ENCODE peak calls at places on chromosomes 7 and 10, in eight cellular contexts. One of them, this sample, is unnamed. For H3K4me1 and H3K9me3, the result is how much of the 10 kb centered on the place peaks cover.

GRCh38 chr10:77865585-77866324 is 60.8 kb downstream of the DLG5 start:
- DNase-seq in A549: no peak
- DNase-seq in CD8-positive, alpha-beta T cell: no peak
- DNase-seq in thoracic aorta: no peak
- DNase-seq in PC-9: no peak
- DNase-seq in IMR-90: no peak
- DNase-seq in SK-N-SH: no peak
- DNase-seq in fibroblast of lung: no peak
- DNase-seq in this sample: peak

GRCh38 chr7:151115121-151115835 is 29.0 kb downstream of the AGAP3 start:
- DNase-seq in A549: no peak
- DNase-seq in CD8-positive, alpha-beta T cell: no peak
- DNase-seq in thoracic aorta: no peak
- DNase-seq in PC-9: no peak
- DNase-seq in IMR-90: peak
- DNase-seq in SK-N-SH: peak
- DNase-seq in fibroblast of lung: peak
- DNase-seq in this sample: no peak

GRCh38 chr7:139876622-139877283 is 47.7 kb downstream of the TBXAS1 start:
- DNase-seq in A549: no peak
- DNase-seq in CD8-positive, alpha-beta T cell: no peak
- DNase-seq in thoracic aorta: no peak
- DNase-seq in PC-9: no peak
- DNase-seq in IMR-90: peak
- DNase-seq in SK-N-SH: no peak
- DNase-seq in fibroblast of lung: peak
- DNase-seq in this sample: no peak

GRCh38 chr10:59847888-59848287 is 58.5 kb downstream of the CCDC6 start:
- DNase-seq in A549: no peak
- DNase-seq in CD8-positive, alpha-beta T cell: no peak
- DNase-seq in thoracic aorta: no peak
- DNase-seq in PC-9: no peak
- DNase-seq in IMR-90: no peak
- DNase-seq in SK-N-SH: no peak
- DNase-seq in fibroblast of lung: no peak
- DNase-seq in this sample: no peak

GRCh38 chr10:130022501-130023299 is 58.6 kb upstream of the EBF3 start:
- DNase-seq in A549: no peak
- DNase-seq in CD8-positive, alpha-beta T cell: no peak
- DNase-seq in thoracic aorta: no peak
- DNase-seq in PC-9: no peak
- DNase-seq in IMR-90: peak
- DNase-seq in SK-N-SH: no peak
- DNase-seq in fibroblast of lung: peak
- DNase-seq in this sample: no peak

GRCh38 chr10:36676321-36677169 is 448.9 kb upstream of the ANKRD30A start:
- DNase-seq in A549: no peak
- DNase-seq in CD8-positive, alpha-beta T cell: no peak
- DNase-seq in thoracic aorta: no peak
- DNase-seq in PC-9: no peak
- DNase-seq in IMR-90: peak
- DNase-seq in SK-N-SH: peak
- DNase-seq in fibroblast of lung: peak
- DNase-seq in this sample: no peak

GRCh38 chr10:86079088-86079487 is 287.5 kb downstream of the GRID1 start:
- DNase-seq in A549: no peak
- DNase-seq in CD8-positive, alpha-beta T cell: no peak
- DNase-seq in thoracic aorta: no peak
- DNase-seq in PC-9: no peak
- DNase-seq in IMR-90: no peak
- DNase-seq in SK-N-SH: no peak
- DNase-seq in fibroblast of lung: no peak
- DNase-seq in this sample: no peak

GRCh38 chr7:152887191-152887590 is 127.6 kb downstream of the ACTR3B start:
- DNase-seq in A549: no peak
- DNase-seq in CD8-positive, alpha-beta T cell: no peak
- DNase-seq in thoracic aorta: no peak
- DNase-seq in PC-9: no peak
- DNase-seq in IMR-90: no peak
- DNase-seq in SK-N-SH: no peak
- DNase-seq in fibroblast of lung: no peak
- DNase-seq in this sample: no peak

GRCh38 chr7:140479739-140480084 is 407 bp upstream of the MKRN1 start:
- DNase-seq in A549: no peak
- DNase-seq in CD8-positive, alpha-beta T cell: no peak
- DNase-seq in thoracic aorta: no peak
- DNase-seq in PC-9: no peak
- DNase-seq in IMR-90: no peak
- DNase-seq in SK-N-SH: no peak
- DNase-seq in fibroblast of lung: no peak
- DNase-seq in this sample: no peak

GRCh38 chr10:99782447-99783286 is at the start of gene ABCC2:
- DNase-seq in A549: peak
- DNase-seq in CD8-positive, alpha-beta T cell: no peak
- DNase-seq in thoracic aorta: no peak
- DNase-seq in PC-9: peak
- DNase-seq in IMR-90: no peak
- DNase-seq in SK-N-SH: no peak
- DNase-seq in fibroblast of lung: no peak
- DNase-seq in this sample: no peak

GRCh38 chr7:17709599-17709998 is 230.7 kb downstream of the SNX13 start:
- DNase-seq in A549: no peak
- DNase-seq in CD8-positive, alpha-beta T cell: no peak
- DNase-seq in thoracic aorta: no peak
- DNase-seq in PC-9: no peak
- DNase-seq in IMR-90: no peak
- DNase-seq in SK-N-SH: no peak
- DNase-seq in fibroblast of lung: no peak
- DNase-seq in this sample: no peak

GRCh38 chr7:43954524-43955228 is 28.4 kb downstream of the UBE2D4 start:
- DNase-seq in A549: peak
- DNase-seq in CD8-positive, alpha-beta T cell: no peak
- DNase-seq in thoracic aorta: no peak
- DNase-seq in PC-9: peak
- DNase-seq in IMR-90: peak
- DNase-seq in SK-N-SH: peak
- DNase-seq in fibroblast of lung: peak
- DNase-seq in this sample: peak

GRCh38 chr7:34454381-34454780 is 203.6 kb upstream of the NPSR1 start:
- DNase-seq in A549: no peak
- DNase-seq in CD8-positive, alpha-beta T cell: no peak
- DNase-seq in thoracic aorta: no peak
- DNase-seq in PC-9: no peak
- DNase-seq in IMR-90: no peak
- DNase-seq in SK-N-SH: no peak
- DNase-seq in fibroblast of lung: no peak
- DNase-seq in this sample: no peak

GRCh38 chr7:135980665-135981180 is 3.6 kb upstream of the MTPN start:
- DNase-seq in A549: no peak
- DNase-seq in CD8-positive, alpha-beta T cell: peak
- DNase-seq in thoracic aorta: no peak
- DNase-seq in PC-9: peak
- DNase-seq in IMR-90: peak
- DNase-seq in SK-N-SH: no peak
- DNase-seq in fibroblast of lung: no peak
- DNase-seq in this sample: no peak

GRCh38 chr7:98641646-98642489 is 24.8 kb downstream of the NPTX2 start:
- DNase-seq in A549: no peak
- DNase-seq in CD8-positive, alpha-beta T cell: no peak
- DNase-seq in thoracic aorta: no peak
- DNase-seq in PC-9: no peak
- DNase-seq in IMR-90: no peak
- DNase-seq in SK-N-SH: no peak
- DNase-seq in fibroblast of lung: no peak
- DNase-seq in this sample: no peak

GRCh38 chr7:157780312-157780711 is 443.5 kb downstream of the DNAJB6 start:
- DNase-seq in A549: no peak
- DNase-seq in CD8-positive, alpha-beta T cell: no peak
- DNase-seq in thoracic aorta: no peak
- DNase-seq in PC-9: no peak
- DNase-seq in IMR-90: no peak
- DNase-seq in SK-N-SH: no peak
- DNase-seq in fibroblast of lung: no peak
- DNase-seq in this sample: no peak

GRCh38 chr7:152145853-152146466 is 120.5 kb downstream of the GALNT11 start:
- DNase-seq in A549: peak
- DNase-seq in CD8-positive, alpha-beta T cell: no peak
- DNase-seq in thoracic aorta: no peak
- DNase-seq in PC-9: peak
- DNase-seq in IMR-90: peak
- DNase-seq in SK-N-SH: peak
- DNase-seq in fibroblast of lung: peak
- DNase-seq in this sample: peak

GRCh38 chr10:98309366-98310355 is 41.7 kb upstream of the LOXL4 start:
- DNase-seq in A549: peak
- DNase-seq in CD8-positive, alpha-beta T cell: no peak
- DNase-seq in thoracic aorta: peak
- DNase-seq in PC-9: peak
- DNase-seq in IMR-90: peak
- DNase-seq in SK-N-SH: peak
- DNase-seq in fibroblast of lung: peak
- DNase-seq in this sample: peak

DNA sequence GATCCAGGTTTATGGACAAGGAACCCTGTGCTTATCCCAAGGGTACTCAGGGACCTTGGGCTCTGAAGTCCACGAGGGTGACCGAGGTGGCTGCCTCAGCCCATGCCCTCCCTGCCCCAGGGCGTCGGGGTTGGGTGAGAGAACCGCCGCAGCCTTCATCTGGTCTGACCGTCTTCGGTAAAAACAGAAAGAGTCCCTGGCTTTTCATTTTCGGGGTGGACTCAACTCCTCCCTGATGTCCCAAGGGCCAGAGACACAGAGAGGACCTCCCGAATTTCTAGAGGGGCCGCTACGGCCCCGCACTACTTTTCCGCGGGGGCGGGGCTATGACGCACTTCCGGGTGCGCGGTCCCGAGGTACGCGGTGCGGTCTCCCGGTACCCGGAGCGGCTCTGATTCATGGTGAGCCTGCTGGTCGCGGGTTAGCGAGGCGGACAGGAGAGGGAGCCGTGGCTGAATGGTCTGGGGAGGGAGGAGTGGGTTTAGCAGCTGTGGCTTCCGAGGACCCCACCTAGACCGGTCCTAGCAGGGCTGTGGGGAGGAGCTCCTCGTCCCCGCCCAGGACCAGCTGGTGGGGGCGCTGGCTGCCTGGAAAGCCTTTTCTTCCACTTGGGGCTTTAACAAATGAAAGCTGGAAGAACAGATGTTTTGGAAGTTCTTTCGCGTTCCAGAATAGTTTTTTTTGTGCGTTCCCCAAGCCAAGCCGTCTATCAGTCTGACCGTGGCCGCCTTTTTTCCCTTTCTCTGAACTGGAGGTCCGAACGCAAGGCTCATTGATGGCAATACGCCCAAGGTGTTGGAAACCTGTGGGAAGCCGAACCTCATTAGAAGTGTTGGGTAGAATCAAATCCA is at the start of gene ZSCAN21:
- DNase-seq in A549: peak
- DNase-seq in CD8-positive, alpha-beta T cell: peak
- DNase-seq in thoracic aorta: peak
- DNase-seq in PC-9: peak
- DNase-seq in IMR-90: peak
- DNase-seq in SK-N-SH: peak
- DNase-seq in fibroblast of lung: peak
- DNase-seq in this sample: peak
- TF ChIP-seq CTCF in A549: peak
- TF ChIP-seq CTCF in CD8-positive, alpha-beta T cell: no peak
- TF ChIP-seq CTCF in thoracic aorta: no peak
- TF ChIP-seq CTCF in PC-9: no peak
- TF ChIP-seq CTCF in IMR-90: peak
- TF ChIP-seq CTCF in SK-N-SH: peak
- TF ChIP-seq CTCF in fibroblast of lung: no peak
- TF ChIP-seq CTCF in this sample: no peak

GRCh38 chr10:91743460-91743859 is 54.8 kb upstream of the TNKS2 start:
- DNase-seq in A549: no peak
- DNase-seq in CD8-positive, alpha-beta T cell: no peak
- DNase-seq in thoracic aorta: no peak
- DNase-seq in PC-9: no peak
- DNase-seq in IMR-90: no peak
- DNase-seq in SK-N-SH: no peak
- DNase-seq in fibroblast of lung: no peak
- DNase-seq in this sample: no peak

GRCh38 chr10:91740353-91740924 is 57.8 kb upstream of the TNKS2 start:
- DNase-seq in A549: no peak
- DNase-seq in CD8-positive, alpha-beta T cell: no peak
- DNase-seq in thoracic aorta: no peak
- DNase-seq in PC-9: no peak
- DNase-seq in IMR-90: no peak
- DNase-seq in SK-N-SH: no peak
- DNase-seq in fibroblast of lung: no peak
- DNase-seq in this sample: no peak

GRCh38 chr10:91745086-91745831 is 53.0 kb upstream of the TNKS2 start:
- DNase-seq in A549: peak
- DNase-seq in CD8-positive, alpha-beta T cell: no peak
- DNase-seq in thoracic aorta: no peak
- DNase-seq in PC-9: peak
- DNase-seq in IMR-90: no peak
- DNase-seq in SK-N-SH: no peak
- DNase-seq in fibroblast of lung: peak
- DNase-seq in this sample: peak

GRCh38 chr10:91742189-91742588 is 56.0 kb upstream of the TNKS2 start:
- DNase-seq in A549: no peak
- DNase-seq in CD8-positive, alpha-beta T cell: no peak
- DNase-seq in thoracic aorta: no peak
- DNase-seq in PC-9: no peak
- DNase-seq in IMR-90: peak
- DNase-seq in SK-N-SH: no peak
- DNase-seq in fibroblast of lung: peak
- DNase-seq in this sample: no peak
- H3K4me1 ChIP-seq in A549: under half
- H3K4me1 ChIP-seq in CD8-positive, alpha-beta T cell: under half
- H3K4me1 ChIP-seq in thoracic aorta: under half
- H3K4me1 ChIP-seq in PC-9: under half
- H3K4me1 ChIP-seq in IMR-90: under half
- H3K4me1 ChIP-seq in SK-N-SH: under half
- H3K4me1 ChIP-seq in fibroblast of lung: under half
- H3K4me1 ChIP-seq in this sample: under half

GRCh38 chr10:93363891-93364648 is 118.1 kb downstream of the MYOF start:
- DNase-seq in A549: no peak
- DNase-seq in CD8-positive, alpha-beta T cell: no peak
- DNase-seq in thoracic aorta: no peak
- DNase-seq in PC-9: peak
- DNase-seq in IMR-90: no peak
- DNase-seq in SK-N-SH: no peak
- DNase-seq in fibroblast of lung: no peak
- DNase-seq in this sample: no peak

GRCh38 chr10:93369588-93370164 is 112.5 kb downstream of the MYOF start:
- DNase-seq in A549: no peak
- DNase-seq in CD8-positive, alpha-beta T cell: no peak
- DNase-seq in thoracic aorta: no peak
- DNase-seq in PC-9: no peak
- DNase-seq in IMR-90: no peak
- DNase-seq in SK-N-SH: peak
- DNase-seq in fibroblast of lung: no peak
- DNase-seq in this sample: no peak

GRCh38 chr10:93368210-93368609 is 113.9 kb downstream of the MYOF start:
- DNase-seq in A549: no peak
- DNase-seq in CD8-positive, alpha-beta T cell: no peak
- DNase-seq in thoracic aorta: no peak
- DNase-seq in PC-9: no peak
- DNase-seq in IMR-90: no peak
- DNase-seq in SK-N-SH: no peak
- DNase-seq in fibroblast of lung: peak
- DNase-seq in this sample: no peak
- H3K9me3 ChIP-seq in A549: under half
- H3K9me3 ChIP-seq in CD8-positive, alpha-beta T cell: under half
- H3K9me3 ChIP-seq in thoracic aorta: under half
- H3K9me3 ChIP-seq in PC-9: under half
- H3K9me3 ChIP-seq in IMR-90: under half
- H3K9me3 ChIP-seq in SK-N-SH: under half
- H3K9me3 ChIP-seq in fibroblast of lung: under half
- H3K9me3 ChIP-seq in this sample: under half

GRCh38 chr10:53846809-53847208 is 954.2 kb downstream of the PCDH15 start:
- DNase-seq in A549: no peak
- DNase-seq in CD8-positive, alpha-beta T cell: no peak
- DNase-seq in thoracic aorta: no peak
- DNase-seq in PC-9: no peak
- DNase-seq in IMR-90: no peak
- DNase-seq in SK-N-SH: no peak
- DNase-seq in fibroblast of lung: peak
- DNase-seq in this sample: no peak
- TF ChIP-seq CTCF in A549: no peak
- TF ChIP-seq CTCF in CD8-positive, alpha-beta T cell: no peak
- TF ChIP-seq CTCF in thoracic aorta: no peak
- TF ChIP-seq CTCF in PC-9: no peak
- TF ChIP-seq CTCF in IMR-90: peak
- TF ChIP-seq CTCF in SK-N-SH: peak
- TF ChIP-seq CTCF in fibroblast of lung: no peak
- TF ChIP-seq CTCF in this sample: no peak